ENCODE peak calls at places on chromosomes 11 and 22, in ten cellular contexts. P, O, A, U, C, R, H, W, E and B are unnamed samples.
A peak's percentile ranks its signal among the peaks of the same experiment; 100 is the strongest.

GRCh38 chr11:69892237-69892985 is 73.2 kb upstream of the FGF3 start:
- DNase-seq in C (no peak), O (no peak), P (no peak), E (no peak), A (no peak), R (no peak), H (no peak), W (no peak), U (no peak), B (no peak)

GRCh38 chr22:45977551-45978274 is 751 bp upstream of the WNT7B start:
- DNase-seq in A (no peak), C (peak; percentile 30), O (no peak), W (no peak), P (no peak), R (peak; percentile 20), U (peak; percentile 22), E (no peak), H (no peak), B (no peak)

GRCh38 chr11:82458777-82459176 is 274.9 kb downstream of the FAM181B start:
- DNase-seq in H (no peak), R (no peak), E (no peak), U (no peak), C (no peak), W (no peak), O (no peak), P (no peak), A (no peak), B (no peak)

GRCh38 chr11:70527429-70528045 is 129.2 kb downstream of the CTTN start:
- DNase-seq in W (no peak), O (no peak), H (no peak), E (no peak), R (no peak), C (no peak), P (no peak), U (no peak), A (no peak), B (no peak)

GRCh38 chr11:19861171-19861570 is 148.5 kb downstream of the NAV2 start:
- DNase-seq in H (no peak), C (no peak), A (no peak), W (no peak), E (peak; percentile 26), U (no peak), P (no peak), O (no peak), R (peak; percentile 35), B (no peak)

GRCh38 chr11:117468888-117469287 is 141.2 kb downstream of the CEP164 start:
- DNase-seq in C (no peak), W (no peak), A (peak; percentile 30), H (no peak), U (no peak), O (no peak), E (no peak), R (no peak), P (no peak), B (no peak)

GRCh38 chr11:134644489-134645456 is 232.7 kb upstream of the B3GAT1 start:
- DNase-seq in A (peak; percentile 50), P (no peak), E (no peak), W (no peak), U (no peak), C (no peak), H (no peak), O (peak; percentile 83), R (no peak), B (no peak)

GRCh38 chr11:29336727-29337212 is 680.1 kb downstream of the KCNA4 start:
- DNase-seq in E (peak; percentile 63), O (no peak), H (no peak), W (no peak), P (no peak), U (peak; percentile 83), R (peak; percentile 81), C (no peak), A (no peak), B (no peak)

GRCh38 chr11:59510917-59511589 is at the start of gene OR4D9:
- DNase-seq in E (peak; percentile 9), A (no peak), C (peak; percentile 26), O (no peak), U (no peak), W (no peak), R (peak; percentile 3), H (no peak), P (no peak), B (no peak)

GRCh38 chr11:69002101-69002742 is 10.8 kb downstream of the MRGPRF start:
- DNase-seq in C (no peak), A (peak; percentile 80), U (no peak), H (peak; percentile 3), E (no peak), O (peak; percentile 68), R (no peak), W (no peak), P (no peak), B (no peak)

GRCh38 chr11:20874358-20874757 is 205.0 kb downstream of the NELL1 start:
- DNase-seq in A (no peak), O (no peak), W (no peak), P (no peak), H (no peak), R (no peak), U (no peak), E (no peak), C (no peak), B (no peak)

GRCh38 chr22:43544282-43544673 is 132.5 kb downstream of the MPPED1 start:
- DNase-seq in R (no peak), C (no peak), W (no peak), A (no peak), P (no peak), E (no peak), H (no peak), U (no peak), O (peak; percentile 17), B (no peak)
- H3K4me3 ChIP-seq in R (no peak overlapping the region), C (no peak overlapping the region), W (no peak overlapping the region), A (no peak overlapping the region), P (no peak overlapping the region), E (no peak overlapping the region), H (no peak overlapping the region), U (no peak overlapping the region), O (no peak overlapping the region), B (no peak overlapping the region)

DNA sequence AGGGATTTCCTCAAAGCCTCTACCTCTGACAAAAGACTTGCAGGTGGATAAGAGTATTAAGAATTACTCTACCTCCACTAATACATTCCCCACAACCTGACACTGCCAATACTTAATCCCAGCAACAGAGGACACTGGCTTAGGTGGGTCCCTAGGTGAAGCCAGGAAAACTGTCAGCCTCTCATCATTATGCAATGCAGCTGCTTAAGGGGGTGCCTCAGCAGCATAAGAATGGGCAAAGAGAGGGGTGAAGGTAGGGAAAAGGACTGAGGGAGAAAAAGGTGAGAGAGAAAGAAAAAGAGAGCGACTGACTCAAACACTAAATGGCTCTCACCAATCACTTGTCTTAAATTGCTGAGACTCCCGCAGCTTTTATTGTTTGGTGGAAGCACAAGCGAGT is 64.7 kb upstream of the CHRM4 start:
- DNase-seq in W (no peak), P (no peak), H (no peak), A (no peak), R (no peak), O (no peak), U (no peak), E (no peak), C (no peak), B (no peak)
- H3K4me3 ChIP-seq in W (no peak overlapping the region), P (no peak overlapping the region), H (no peak overlapping the region), A (no peak overlapping the region), R (no peak overlapping the region), O (no peak overlapping the region), U (no peak overlapping the region), E (no peak overlapping the region), C (no peak overlapping the region), B (no peak overlapping the region)

DNA sequence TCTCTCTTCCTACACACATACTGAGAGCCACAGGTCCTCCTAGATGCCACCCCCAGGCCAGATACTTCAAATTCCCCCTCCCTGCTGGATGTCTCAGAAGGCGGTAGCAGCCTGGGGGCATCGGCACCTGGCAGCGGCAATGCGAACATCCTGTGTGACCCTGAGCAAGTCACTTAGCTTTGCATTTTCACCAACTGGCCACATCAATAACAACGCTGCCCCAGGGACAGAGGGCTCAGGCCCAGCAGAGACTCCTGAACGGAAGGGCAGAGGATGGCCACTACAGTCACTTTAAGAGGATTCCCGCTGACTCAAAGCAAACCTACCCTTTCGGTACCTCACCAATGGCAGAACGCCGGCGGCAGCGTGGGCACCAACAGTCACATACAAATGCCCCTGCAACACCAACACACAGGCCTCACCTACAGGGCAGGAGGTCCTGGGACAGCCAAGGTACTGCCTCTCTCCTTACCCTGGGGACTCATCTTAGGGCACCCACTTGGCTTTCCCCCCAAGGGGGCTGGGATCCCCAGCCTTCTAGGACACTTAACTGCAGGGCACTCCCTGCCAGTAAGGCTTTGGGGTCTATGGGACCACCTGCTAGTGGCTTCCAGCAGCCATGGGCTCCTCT is 1.6 kb downstream of the LMO1 start:
- DNase-seq in W (no peak), U (no peak), R (no peak), C (no peak), H (no peak), A (peak; percentile 51), E (no peak), O (peak; percentile 71), P (no peak), B (no peak)
- H3K4me3 ChIP-seq in W (peak overlapping the region; percentile 70), U (no peak overlapping the region), R (peak overlapping the region; percentile 27), C (no peak overlapping the region), H (peak overlapping the region; percentile 67), A (peak overlapping the region; percentile 52), E (no peak overlapping the region), O (no peak overlapping the region), P (no peak overlapping the region), B (peak overlapping the region; percentile 44)

GRCh38 chr22:39439170-39439569 is 17.6 kb upstream of the MGAT3 start:
- DNase-seq in O (no peak), R (peak; percentile 86), P (no peak), W (no peak), H (no peak), U (peak; percentile 76), A (no peak), C (no peak), E (peak; percentile 88), B (no peak)
- H3K4me3 ChIP-seq in O (no peak overlapping the region), R (no peak overlapping the region), P (no peak overlapping the region), W (no peak overlapping the region), H (no peak overlapping the region), U (no peak overlapping the region), A (no peak overlapping the region), C (no peak overlapping the region), E (no peak overlapping the region), B (no peak overlapping the region)

GRCh38 chr22:44180706-44181032 is at the start of gene PARVG:
- DNase-seq in E (peak; percentile 20), O (no peak), P (peak; percentile 27), H (no peak), W (no peak), A (no peak), R (no peak), C (no peak), U (no peak), B (no peak)
- H3K4me3 ChIP-seq in E (no peak within 1 kb of the TSS), O (no peak within 1 kb of the TSS), P (no peak within 1 kb of the TSS), H (no peak within 1 kb of the TSS), W (peak within 1 kb of the TSS; percentile 48), A (peak within 1 kb of the TSS; percentile 25), R (no peak within 1 kb of the TSS), C (peak within 1 kb of the TSS; percentile 97), U (no peak within 1 kb of the TSS), B (no peak within 1 kb of the TSS)